ENCODE peak calls at places on chromosomes 5 and 9, in six cellular contexts. W is hippocampal formation, C is mucosa of descending colon, Z is GM13977, Q is cerebellum, I is HepG2. Y is an unnamed sample.

GRCh38 chr9:113215142-113215541 is 5.9 kb downstream of the FKBP15 start:
- DNase-seq in Q (no peak), W (no peak), I (peak), Z (no peak), C (no peak), Y (no peak)

GRCh38 chr9:127522727-127523126 is 71.4 kb downstream of the LRSAM1 start:
- DNase-seq in W (no peak), Q (no peak), I (no peak), Z (no peak), C (no peak), Y (no peak)

GRCh38 chr5:15717002-15717401 is 217.0 kb downstream of the FBXL7 start:
- DNase-seq in Z (no peak), C (no peak), I (no peak), W (no peak), Q (no peak), Y (no peak)

GRCh38 chr9:19470981-19471650 is 62.3 kb downstream of the ACER2 start:
- DNase-seq in I (no peak), C (no peak), Q (no peak), Z (no peak), W (no peak), Y (no peak)

GRCh38 chr5:150175076-150175475 is 8.5 kb downstream of the CDX1 start:
- DNase-seq in W (no peak), C (no peak), Z (no peak), I (no peak), Q (no peak), Y (peak)

GRCh38 chr5:109876941-109877669 is 187.4 kb downstream of the MAN2A1 start:
- DNase-seq in W (no peak), I (no peak), Z (no peak), Q (no peak), C (no peak), Y (no peak)

GRCh38 chr5:143011621-143012020 is 241.4 kb downstream of the ARHGAP26 start:
- DNase-seq in C (no peak), Q (no peak), W (no peak), Z (no peak), I (peak), Y (no peak)

GRCh38 chr5:134177197-134178171 is 734 bp upstream of the SKP1 start:
- DNase-seq in Z (peak), C (peak), W (no peak), Q (peak), I (peak), Y (peak)

GRCh38 chr5:145233461-145233860 is 601.7 kb downstream of the PRELID2 start:
- DNase-seq in C (no peak), I (no peak), W (no peak), Z (no peak), Q (no peak), Y (no peak)

GRCh38 chr5:16455670-16456069 is 9.9 kb downstream of the ZNF622 start:
- DNase-seq in Q (no peak), W (no peak), Z (no peak), I (no peak), C (no peak), Y (no peak)

GRCh38 chr9:109956811-109957440 is 176.9 kb downstream of the PALM2AKAP2 start:
- DNase-seq in Q (no peak), I (no peak), Z (no peak), C (no peak), W (no peak), Y (no peak)

GRCh38 chr5:58286741-58287140 is 173.1 kb downstream of the PLK2 start:
- DNase-seq in Z (no peak), W (no peak), I (no peak), C (no peak), Q (no peak), Y (no peak)

GRCh38 chr5:156481741-156482140 is 154.8 kb downstream of the SGCD start:
- DNase-seq in I (no peak), W (no peak), Z (no peak), Q (no peak), C (no peak), Y (no peak)

GRCh38 chr9:114409103-114409780 is 21.5 kb upstream of the AKNA start:
- DNase-seq in I (no peak), C (no peak), Q (no peak), Z (peak), W (no peak), Y (peak)

GRCh38 chr9:115391166-115391825 is 273.3 kb upstream of the TNC start:
- DNase-seq in Q (no peak), Z (no peak), C (no peak), I (no peak), W (no peak), Y (no peak)

GRCh38 chr5:1555011-1555807 is 31.4 kb upstream of the LPCAT1 start:
- DNase-seq in C (no peak), Z (peak), I (peak), Q (no peak), W (no peak), Y (no peak)

GRCh38 chr5:2256646-2257288 is 374.0 kb upstream of the IRX4 start:
- DNase-seq in Z (no peak), I (no peak), C (no peak), Q (no peak), W (no peak), Y (no peak)

GRCh38 chr5:24289582-24289981 is 355.2 kb downstream of the CDH10 start:
- DNase-seq in W (no peak), C (no peak), Z (no peak), Q (no peak), I (no peak), Y (no peak)

GRCh38 chr5:178423431-178423830 is 166.8 kb downstream of the COL23A1 start:
- DNase-seq in Z (no peak), C (no peak), W (no peak), Q (no peak), I (no peak), Y (no peak)

GRCh38 chr5:119080975-119081374 is 10.1 kb downstream of the DMXL1 start:
- DNase-seq in I (no peak), Z (no peak), Q (no peak), W (no peak), C (no peak), Y (no peak)

GRCh38 chr9:91126761-91127420 is 234.8 kb downstream of the AUH start:
- DNase-seq in W (no peak), I (no peak), C (no peak), Z (no peak), Q (no peak), Y (no peak)

GRCh38 chr5:9922719-9923118 is 292.6 kb upstream of the TAS2R1 start:
- DNase-seq in Q (no peak), W (no peak), Z (no peak), C (no peak), I (no peak), Y (no peak)

GRCh38 chr9:124392855-124393460 is 22.3 kb downstream of the PSMB7 start:
- DNase-seq in Z (no peak), Q (peak), C (no peak), I (no peak), W (peak), Y (peak)

GRCh38 chr5:61280766-61281427 is 51.2 kb upstream of the ZSWIM6 start:
- DNase-seq in I (no peak), Q (peak), W (no peak), Z (no peak), C (no peak), Y (no peak)

GRCh38 chr9:32928145-32928763 is 73.2 kb downstream of the APTX start:
- DNase-seq in C (no peak), Z (no peak), I (no peak), W (no peak), Q (peak), Y (no peak)

GRCh38 chr5:172417983-172418630 is 36.2 kb downstream of the SH3PXD2B start:
- DNase-seq in I (peak), Z (no peak), Q (peak), W (peak), C (peak), Y (no peak)

GRCh38 chr5:137035480-137035878 is 463.6 kb downstream of the SPOCK1 start:
- DNase-seq in W (no peak), C (no peak), Q (peak), Z (no peak), I (no peak), Y (no peak)

GRCh38 chr9:114423181-114423580 is 35.4 kb upstream of the AKNA start:
- DNase-seq in Z (no peak), W (no peak), Q (no peak), C (no peak), I (no peak), Y (no peak)

GRCh38 chr5:57368010-57368409 is 114.6 kb downstream of the ACTBL2 start:
- DNase-seq in Z (no peak), C (no peak), I (no peak), W (no peak), Q (no peak), Y (no peak)

GRCh38 chr5:122493091-122493775 is 181.2 kb downstream of the SNCAIP start:
- DNase-seq in W (peak), Z (no peak), I (no peak), C (no peak), Q (no peak), Y (no peak)

GRCh38 chr9:23768861-23769260 is 57.2 kb downstream of the ELAVL2 start:
- DNase-seq in Z (no peak), W (no peak), I (no peak), C (no peak), Q (no peak), Y (no peak)

GRCh38 chr9:136719212-136719880 is 7.0 kb downstream of the DIPK1B start:
- DNase-seq in C (no peak), W (no peak), Z (no peak), I (no peak), Q (no peak), Y (no peak)